ENCODE peak calls at places on chromosomes 11 and 22, in six cellular contexts. F is GM23338, O is HCT116, Q is neural progenitor cell, B is GM23248, S is MM.1S. L is an unnamed sample.

GRCh38 chr11:83249972-83250593 is 36.1 kb downstream of the CCDC90B start:
- DNase-seq in F (peak), O (peak), Q (peak), B (peak), S (peak), L (peak)

GRCh38 chr22:37701121-37701786 is 4.4 kb downstream of the TRIOBP start:
- DNase-seq in F (no peak), O (no peak), Q (no peak), B (peak), S (no peak), L (no peak)

GRCh38 chr22:38900677-38901076 is 28.7 kb upstream of the CBX6 start:
- DNase-seq in F (no peak), O (no peak), Q (no peak), B (no peak), S (peak), L (no peak)

GRCh38 chr22:30506507-30506968 is 1.0 kb upstream of the SEC14L4 start:
- DNase-seq in F (no peak), O (no peak), Q (no peak), B (no peak), S (no peak), L (no peak)

GRCh38 chr11:81211050-81211449 is 1522.6 kb downstream of the FAM181B start:
- DNase-seq in F (no peak), O (no peak), Q (no peak), B (no peak), S (no peak), L (no peak)

GRCh38 chr22:35728639-35729308 is 11.1 kb downstream of the APOL5 start:
- DNase-seq in F (no peak), O (no peak), Q (no peak), B (no peak), S (no peak), L (no peak)

GRCh38 chr11:118214210-118214914 is 10.4 kb downstream of the JAML start:
- DNase-seq in F (no peak), O (no peak), Q (no peak), B (no peak), S (peak), L (no peak)

GRCh38 chr11:128207861-128208321 is 379.5 kb downstream of the ETS1 start:
- DNase-seq in F (no peak), O (peak), Q (no peak), B (peak), S (no peak), L (peak)

GRCh38 chr11:64118871-64119495 is 46.9 kb downstream of the MACROD1 start:
- DNase-seq in F (no peak), O (no peak), Q (no peak), B (no peak), S (no peak), L (no peak)

DNA sequence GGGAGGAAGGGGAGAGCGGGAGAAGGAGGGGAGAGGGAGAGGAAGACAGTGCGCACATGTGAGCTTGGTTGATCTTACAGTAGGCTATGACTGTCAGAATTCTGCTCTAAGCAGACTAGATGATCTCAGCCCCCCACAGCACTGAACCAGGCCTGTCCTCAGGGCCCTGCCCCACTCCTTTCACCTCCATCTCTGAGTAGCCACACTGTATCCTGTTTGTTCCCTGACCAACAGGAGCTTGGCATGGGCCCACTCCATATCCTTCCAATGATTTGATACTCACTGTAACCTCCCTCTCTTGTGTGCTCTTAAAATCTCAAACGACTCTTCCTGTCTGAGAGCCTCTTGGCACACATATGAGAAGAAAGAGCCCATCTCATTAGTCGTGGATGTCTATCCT is 86.1 kb upstream of the PARVA start:
- DNase-seq in F (no peak), O (no peak), Q (no peak), B (no peak), S (no peak), L (no peak)
- TF ChIP-seq EZH2phosphoT487 in F (no peak), O (no peak), Q (no peak), B (no peak), S (no peak), L (no peak)

GRCh38 chr11:111302298-111302697 is 4.0 kb downstream of the POU2AF3 start:
- DNase-seq in F (no peak), O (no peak), Q (no peak), B (no peak), S (no peak), L (no peak)
- H3K27ac ChIP-seq in F (no peak), O (no peak), Q (no peak), B (no peak), S (no peak), L (peak)

DNA sequence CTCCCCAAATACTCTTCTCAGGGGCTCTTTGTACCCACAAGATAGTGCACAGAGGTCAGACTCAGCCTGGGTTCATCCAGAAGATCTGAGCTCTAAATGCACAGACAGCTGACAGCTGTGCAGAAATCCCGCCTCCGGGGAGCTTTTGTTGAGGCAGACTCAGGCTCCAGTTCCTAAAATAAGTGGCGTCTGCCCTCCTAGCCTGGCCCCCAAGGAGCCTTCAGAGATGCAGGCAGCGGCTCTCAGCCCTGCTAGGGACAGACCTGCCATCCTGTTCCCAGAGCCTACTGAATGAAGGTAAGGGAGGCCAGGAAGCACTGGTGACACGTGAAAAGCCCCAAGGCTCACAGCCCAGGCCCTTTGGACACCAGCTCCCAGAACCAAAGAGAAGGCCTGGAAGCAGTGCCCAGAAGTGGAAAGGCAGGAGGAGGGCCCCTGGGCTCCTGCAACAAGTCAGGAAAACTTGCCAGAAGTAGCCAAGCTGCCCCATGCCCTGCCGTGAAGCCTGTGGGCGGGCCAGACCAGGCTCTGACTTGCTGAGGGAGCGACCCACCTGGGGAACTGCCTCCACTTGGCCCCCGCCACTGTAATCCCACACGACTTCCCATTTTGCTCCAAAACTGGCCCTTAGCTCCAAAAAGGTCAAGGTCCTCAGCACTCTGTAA is 51.1 kb upstream of the ARFGAP3 start:
- DNase-seq in F (no peak), O (no peak), Q (peak), B (no peak), S (no peak), L (no peak)
- TF ChIP-seq EZH2phosphoT487 in F (no peak), O (no peak), Q (no peak), B (no peak), S (no peak), L (no peak)

GRCh38 chr11:125504580-125504979 is 8.5 kb upstream of the FEZ1 start:
- DNase-seq in F (no peak), O (no peak), Q (no peak), B (no peak), S (no peak), L (no peak)
- H3K27ac ChIP-seq in F (no peak), O (no peak), Q (no peak), B (no peak), S (no peak), L (no peak)

GRCh38 chr11:62269654-62270278 is at the start of gene SCGB2A2:
- DNase-seq in F (peak), O (peak), Q (no peak), B (no peak), S (no peak), L (no peak)
- TF ChIP-seq EZH2phosphoT487 in F (no peak), O (no peak), Q (no peak), B (no peak), S (no peak), L (no peak)

L was measured in hepatocyte.